ENCODE peak calls at places on chromosomes 11 and 22, in five cellular contexts. L, A, X, U and V are unnamed samples.

GRCh38 chr11:32792948-32793475 is 1.4 kb downstream of the CCDC73 start:
- DNase-seq in A (peak; percentile 27), L (peak; percentile 27), X (peak; percentile 66), U (peak; percentile 80), V (peak; percentile 46)

GRCh38 chr11:116707250-116707649 is 65.5 kb downstream of the BUD13 start:
- DNase-seq in U (no peak), A (no peak), X (no peak), L (no peak), V (no peak)

GRCh38 chr11:9029477-9029876 is 25.7 kb upstream of the NRIP3 start:
- DNase-seq in U (no peak), L (peak; percentile 3), A (no peak), X (no peak), V (no peak)

GRCh38 chr11:363948-364761 is 5.1 kb upstream of the B4GALNT4 start:
- DNase-seq in X (no peak), U (peak; percentile 89), L (no peak), A (no peak), V (no peak)

GRCh38 chr11:5698281-5698680 is 8.7 kb downstream of the TRIM22 start:
- DNase-seq in U (no peak), X (no peak), A (no peak), L (no peak), V (no peak)

GRCh38 chr11:71255323-71255722 is 2.9 kb upstream of the SHANK2 start:
- DNase-seq in X (no peak), U (no peak), A (no peak), L (no peak), V (no peak)

GRCh38 chr22:39030705-39031104 is 9.8 kb downstream of the APOBEC3D start:
- DNase-seq in X (no peak), A (no peak), U (no peak), L (no peak), V (no peak)

GRCh38 chr22:28207281-28208030 is 288.4 kb upstream of the PITPNB start:
- DNase-seq in U (no peak), L (peak; percentile 45), A (no peak), X (no peak), V (peak; percentile 19)

GRCh38 chr11:134625151-134625550 is 213.1 kb upstream of the B3GAT1 start:
- DNase-seq in A (no peak), L (no peak), U (peak; percentile 14), X (no peak), V (no peak)

GRCh38 chr11:47143322-47143721 is 33.4 kb downstream of the ARFGAP2 start:
- DNase-seq in L (peak; percentile 97), A (no peak), U (no peak), X (peak; percentile 78), V (peak; percentile 91)

GRCh38 chr11:69640995-69641581 is at the start of gene CCND1:
- DNase-seq in L (peak; percentile 94), A (peak; percentile 88), X (peak; percentile 32), U (peak; percentile 83), V (peak; percentile 94)

GRCh38 chr11:85414175-85414574 is 213.0 kb downstream of the DLG2 start:
- DNase-seq in L (no peak), A (no peak), X (no peak), U (no peak), V (no peak)

GRCh38 chr11:59766542-59766941 is 11.4 kb downstream of the STX3 start:
- DNase-seq in X (no peak), L (no peak), U (no peak), A (no peak), V (no peak)
- H3K4me3 ChIP-seq in X (no peak overlapping the region), L (no peak overlapping the region), U (no peak overlapping the region), A (no peak overlapping the region), V (no peak overlapping the region)

DNA sequence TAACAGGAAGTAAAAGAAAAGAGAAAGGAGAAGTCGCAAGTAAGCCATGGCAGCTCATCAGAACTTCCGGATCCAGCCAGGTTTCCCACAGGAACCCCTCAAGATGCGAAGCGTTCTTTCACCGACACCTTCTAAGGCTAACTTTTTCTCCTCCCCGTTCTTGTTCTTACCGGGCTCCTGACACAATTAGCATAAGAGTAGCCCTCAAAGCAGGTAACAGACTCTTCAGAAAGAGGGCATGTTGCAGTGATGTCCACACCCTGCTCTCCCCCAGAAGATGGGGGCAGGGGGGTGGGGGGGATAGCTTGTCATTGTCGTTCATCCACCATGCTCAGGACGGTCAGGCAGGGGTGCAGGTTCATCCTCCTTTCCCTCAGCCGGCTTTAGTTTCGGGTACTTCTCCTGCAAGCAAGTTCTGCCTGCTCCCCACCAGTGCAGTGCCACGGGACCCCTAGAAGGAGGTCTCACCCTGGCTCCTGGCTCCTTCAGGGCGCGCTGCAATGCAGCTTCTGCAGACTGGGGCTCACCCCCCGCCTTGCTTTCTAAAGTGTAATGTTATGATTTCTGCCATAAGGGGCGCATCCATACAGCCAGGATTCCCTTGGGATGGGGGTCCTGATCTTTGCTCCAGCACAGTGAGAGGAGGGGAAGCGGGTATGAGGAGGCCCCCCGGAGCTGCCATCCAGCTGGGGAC is 2.3 kb downstream of the OPCML start:
- DNase-seq in X (no peak), A (no peak), U (peak; percentile 60), L (no peak), V (no peak)
- H3K9ac ChIP-seq in X (no peak overlapping the region), A (no peak overlapping the region), U (no peak overlapping the region), L (no peak overlapping the region), V (no peak overlapping the region)

DNA sequence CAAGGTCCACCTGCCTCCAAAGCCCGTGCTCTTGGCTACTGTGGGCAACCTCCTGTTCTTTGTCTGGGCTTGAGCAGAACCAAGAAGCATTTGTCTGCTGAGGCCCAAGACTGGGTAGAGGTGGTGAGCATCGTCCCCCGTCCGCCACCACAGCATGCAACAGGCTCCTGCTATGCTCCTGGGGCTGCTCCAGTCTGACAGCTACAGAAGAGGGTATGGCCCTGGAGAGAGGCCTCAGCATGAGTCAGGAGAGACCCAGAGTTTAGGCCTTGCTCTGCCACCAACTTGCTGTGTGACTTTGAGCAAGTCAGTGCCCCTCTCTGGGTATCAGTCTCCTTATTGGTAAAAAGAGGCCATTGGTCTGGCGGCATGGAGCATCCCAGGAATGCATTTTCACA is 91.2 kb downstream of the TP53I11 start:
- DNase-seq in X (no peak), L (no peak), U (no peak), A (no peak), V (no peak)
- H3K14ac ChIP-seq in X (no peak overlapping the region), L (no peak overlapping the region), U (no peak overlapping the region), A (no peak overlapping the region), V (no peak overlapping the region)

DNA sequence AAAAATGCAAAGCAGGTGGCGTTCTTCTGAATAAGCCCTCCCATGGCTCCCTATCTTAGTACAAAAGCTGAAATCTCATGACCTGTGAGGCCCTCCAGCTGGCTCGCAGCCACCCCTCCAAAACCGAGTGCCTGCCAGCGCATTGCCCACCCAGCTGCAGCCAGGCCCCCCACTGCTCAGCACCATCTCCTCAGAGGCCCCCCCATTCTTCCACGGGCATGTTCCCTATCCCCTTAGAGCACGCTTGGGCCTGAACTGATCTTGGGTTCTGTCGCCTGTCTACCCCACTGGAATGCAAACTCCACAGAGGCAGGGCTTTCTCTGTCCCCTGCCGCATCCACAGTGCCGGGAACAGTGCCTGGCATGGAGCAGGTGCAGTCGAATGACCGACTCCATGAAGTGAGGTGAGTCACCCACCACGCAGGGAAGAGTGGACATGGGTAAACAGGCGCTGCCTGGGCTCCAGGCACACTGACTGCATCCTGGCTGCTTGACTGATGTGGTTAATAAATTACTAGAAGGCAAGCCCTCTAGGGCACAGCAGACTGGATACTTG is 11.3 kb upstream of the EFCAB6 start:
- DNase-seq in X (no peak), A (no peak), L (no peak), U (peak; percentile 50), V (no peak)
- H3K4me3 ChIP-seq in X (no peak overlapping the region), A (no peak overlapping the region), L (no peak overlapping the region), U (no peak overlapping the region), V (no peak overlapping the region)

DNA sequence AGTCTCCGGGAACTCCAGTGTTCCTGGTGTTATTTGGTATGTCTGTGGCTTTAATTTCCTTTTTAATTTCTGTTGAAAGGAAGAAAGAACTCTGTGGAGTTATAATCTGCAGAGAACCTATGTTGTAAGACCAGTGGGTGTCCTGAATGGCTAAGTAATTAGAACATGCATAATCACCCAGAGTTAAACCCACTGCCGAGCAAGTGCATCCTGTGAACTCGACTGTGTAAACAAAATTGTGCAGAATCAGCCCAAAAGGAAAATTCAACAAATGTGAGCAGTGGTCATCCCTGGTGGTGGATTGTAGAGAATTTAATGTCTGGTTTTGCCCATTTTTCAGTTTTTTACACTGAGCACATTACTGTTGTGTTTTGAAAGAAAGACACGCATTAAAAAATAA is 162.5 kb downstream of the COMMD9 start:
- DNase-seq in U (no peak), A (no peak), L (no peak), X (no peak), V (peak; percentile 44)
- H3K9ac ChIP-seq in U (no peak overlapping the region), A (no peak overlapping the region), L (no peak overlapping the region), X (no peak overlapping the region), V (no peak overlapping the region)

DNA sequence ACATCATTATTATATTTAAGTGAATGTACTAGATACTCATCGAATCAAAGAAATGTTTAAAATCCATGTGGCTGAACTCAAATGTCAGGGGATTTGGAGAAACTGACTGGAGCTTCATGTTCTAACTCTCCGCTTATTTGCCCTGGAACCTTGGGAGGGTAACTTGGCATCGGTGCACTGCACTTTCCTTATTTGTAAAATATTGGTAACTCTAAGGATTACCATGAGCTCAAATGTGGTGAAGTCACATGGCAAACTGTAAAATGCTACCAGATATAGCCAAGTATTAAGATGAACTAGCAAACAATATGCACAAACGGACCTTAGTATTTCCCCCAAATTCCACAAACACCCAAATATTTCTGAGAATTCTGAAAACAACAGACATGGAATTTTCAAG is 75.6 kb downstream of the ETS1 start:
- DNase-seq in L (no peak), U (no peak), X (no peak), A (no peak), V (no peak)
- H3K14ac ChIP-seq in L (no peak overlapping the region), U (no peak overlapping the region), X (no peak overlapping the region), A (no peak overlapping the region), V (no peak overlapping the region)

GRCh38 chr11:122201126-122201525 is 85.1 kb upstream of the BLID start:
- DNase-seq in A (no peak), X (no peak), U (no peak), L (no peak), V (no peak)
- H3K4me3 ChIP-seq in A (no peak overlapping the region), X (no peak overlapping the region), U (no peak overlapping the region), L (peak overlapping the region; percentile 37), V (no peak overlapping the region)